ENCODE peak calls at places on chromosomes 4 and X, in five cellular contexts. S is KG1, M is NCI-H1436, Y is Caki2, H is esophagus squamous epithelium. G is an unnamed sample.

GRCh38 chr4:81783565-81783964 is 311.9 kb upstream of the RASGEF1B start:
- DNase-seq in S (no peak), M (no peak), Y (no peak), H (no peak), G (no peak)

GRCh38 chr4:151202851-151203455 is 74.0 kb upstream of the PRSS48 start:
- DNase-seq in S (no peak), M (no peak), Y (no peak), H (no peak), G (no peak)

GRCh38 chrX:24294619-24295018 is 19.2 kb downstream of the SUPT20HL2 start:
- DNase-seq in S (no peak), M (no peak), Y (no peak), H (no peak), G (no peak)

GRCh38 chr4:120858776-120859175 is 63.8 kb downstream of the PRDM5 start:
- DNase-seq in S (no peak), M (no peak), Y (no peak), H (no peak), G (no peak)

GRCh38 chr4:89992744-89993143 is 98.1 kb downstream of the MMRN1 start:
- DNase-seq in S (no peak), M (no peak), Y (peak), H (no peak), G (no peak)

GRCh38 chr4:103907414-103907813 is 187.6 kb upstream of the TACR3 start:
- DNase-seq in S (no peak), M (no peak), Y (no peak), H (no peak), G (no peak)

GRCh38 chrX:53458082-53458481 is 23.9 kb upstream of the HSD17B10 start:
- DNase-seq in S (no peak), M (no peak), Y (no peak), H (no peak), G (no peak)

GRCh38 chr4:47535567-47536147 is 50.6 kb downstream of the ATP10D start:
- DNase-seq in S (no peak), M (no peak), Y (no peak), H (no peak), G (no peak)

GRCh38 chr4:118587946-118588345 is 97.2 kb upstream of the METTL14 start:
- DNase-seq in S (no peak), M (no peak), Y (no peak), H (no peak), G (no peak)

G was measured in cortex of kidney.